ENCODE peak calls at places on chromosomes 12 and 14, in nine cellular contexts. D is CD8-positive, alpha-beta T cell; H is SK-N-SH; Y is pancreas; V is A549; W is mammary epithelial cell; R is thyroid gland; T is spleen; L is lower lobe of right lung. U is an unnamed sample.

GRCh38 chr14:23160924-23161522 is 22.4 kb downstream of the SLC7A8 start:
- DNase-seq in D (no peak), H (no peak), Y (peak; percentile 58), V (no peak), W (peak; percentile 84), R (peak; percentile 86), T (peak; percentile 79), L (peak; percentile 72), U (peak; percentile 37)

GRCh38 chr14:76918176-76918750 is 92.1 kb downstream of the LRRC74A start:
- DNase-seq in D (no peak), H (peak; percentile 57), Y (peak; percentile 29), V (no peak), W (no peak), R (peak; percentile 85), T (peak; percentile 88), L (peak; percentile 73), U (peak; percentile 46)

GRCh38 chr14:52175982-52176502 is 91.5 kb upstream of the PTGDR start:
- DNase-seq in D (peak; percentile 44), H (no peak), Y (no peak), V (no peak), W (no peak), R (no peak), T (no peak), L (no peak), U (no peak)

GRCh38 chr12:120760349-120761245 is 35.0 kb downstream of the ACADS start:
- DNase-seq in D (no peak), H (no peak), Y (no peak), V (no peak), W (no peak), R (no peak), T (no peak), L (no peak), U (no peak)

GRCh38 chr12:9064201-9064814 is 51.4 kb downstream of the A2M start:
- DNase-seq in D (peak; percentile 56), H (peak; percentile 86), Y (peak; percentile 73), V (peak; percentile 57), W (peak; percentile 62), R (peak; percentile 74), T (peak; percentile 87), L (peak; percentile 73), U (peak; percentile 71)

GRCh38 chr12:83097656-83098055 is 410.9 kb downstream of the TMTC2 start:
- DNase-seq in D (no peak), H (no peak), Y (no peak), V (no peak), W (no peak), R (no peak), T (no peak), L (no peak), U (no peak)

GRCh38 chr12:65881965-65882413 is 57.7 kb downstream of the HMGA2 start:
- DNase-seq in D (no peak), H (no peak), Y (peak; percentile 54), V (no peak), W (no peak), R (peak; percentile 88), T (peak; percentile 89), L (peak; percentile 79), U (peak; percentile 76)

GRCh38 chr12:51884676-51885229 is 3.1 kb upstream of the ANKRD33 start:
- DNase-seq in D (no peak), H (no peak), Y (no peak), V (peak; percentile 50), W (peak; percentile 68), R (no peak), T (no peak), L (no peak), U (no peak)

GRCh38 chr12:92905258-92905810 is 23.8 kb downstream of the EEA1 start:
- DNase-seq in D (no peak), H (no peak), Y (no peak), V (no peak), W (no peak), R (no peak), T (no peak), L (no peak), U (no peak)
- H3K9me3 ChIP-seq in D (no peaks in the 10 kb centered on the region), H (peaks cover 5% of the 10 kb centered on the region), Y (no peaks in the 10 kb centered on the region), V (peaks cover 14% of the 10 kb centered on the region), W (peaks cover 10% of the 10 kb centered on the region), R (no peaks in the 10 kb centered on the region), T (no peaks in the 10 kb centered on the region), L (peaks cover 3% of the 10 kb centered on the region), U (no peaks in the 10 kb centered on the region)

DNA sequence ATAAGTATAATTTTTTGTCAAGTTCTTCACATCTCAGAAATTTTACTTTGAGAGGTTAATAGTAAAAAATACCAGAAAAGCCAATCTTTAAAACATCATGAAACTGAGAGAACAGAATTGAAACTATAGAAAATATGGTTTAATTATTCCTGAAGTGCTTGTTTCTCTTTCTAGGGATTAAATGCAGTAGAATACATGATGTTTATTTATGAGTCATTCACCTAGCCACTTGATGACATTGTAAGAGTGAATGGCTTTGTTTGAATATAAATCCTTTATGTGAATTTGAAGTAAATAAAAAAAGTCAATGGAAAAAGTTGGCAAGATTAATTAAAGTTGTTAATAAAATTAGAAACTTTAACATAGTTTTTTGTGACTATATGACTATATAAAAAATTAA is 48.4 kb downstream of the KTN1 start:
- DNase-seq in D (no peak), H (no peak), Y (no peak), V (no peak), W (no peak), R (no peak), T (no peak), L (no peak), U (no peak)
- TF ChIP-seq CTCF in D (no peak), H (no peak), Y (no peak), V (no peak), W (no peak), R (no peak), T (no peak), L (no peak), U (no peak)

GRCh38 chr12:56029666-56030293 is 8.9 kb downstream of the IKZF4 start:
- DNase-seq in D (peak; percentile 44), H (peak; percentile 76), Y (peak; percentile 31), V (peak; percentile 78), W (no peak), R (peak; percentile 48), T (no peak), L (no peak), U (no peak)

GRCh38 chr12:56034586-56035332 is 7.0 kb upstream of the RPS26 start:
- DNase-seq in D (peak; percentile 22), H (no peak), Y (no peak), V (no peak), W (no peak), R (no peak), T (no peak), L (no peak), U (no peak)

GRCh38 chr12:56032006-56032405 is 9.7 kb upstream of the RPS26 start:
- DNase-seq in D (peak; percentile 43), H (no peak), Y (no peak), V (no peak), W (no peak), R (no peak), T (no peak), L (no peak), U (no peak)

GRCh38 chr12:56028511-56029165 is 7.8 kb downstream of the IKZF4 start:
- DNase-seq in D (no peak), H (no peak), Y (no peak), V (no peak), W (peak; percentile 14), R (no peak), T (no peak), L (no peak), U (no peak)

GRCh38 chr12:56029166-56029519 is 8.3 kb downstream of the IKZF4 start:
- DNase-seq in D (no peak), H (no peak), Y (no peak), V (no peak), W (no peak), R (no peak), T (no peak), L (no peak), U (no peak)
- H3K4me3 ChIP-seq in D (no peak overlapping the region), H (no peak overlapping the region), Y (no peak overlapping the region), V (no peak overlapping the region), W (no peak overlapping the region), R (no peak overlapping the region), T (no peak overlapping the region), L (no peak overlapping the region), U (no peak overlapping the region)

GRCh38 chr14:20223410-20223809 is at the start of gene OR11H6:
- DNase-seq in D (no peak), H (no peak), Y (no peak), V (no peak), W (no peak), R (no peak), T (no peak), L (no peak), U (no peak)

DNA sequence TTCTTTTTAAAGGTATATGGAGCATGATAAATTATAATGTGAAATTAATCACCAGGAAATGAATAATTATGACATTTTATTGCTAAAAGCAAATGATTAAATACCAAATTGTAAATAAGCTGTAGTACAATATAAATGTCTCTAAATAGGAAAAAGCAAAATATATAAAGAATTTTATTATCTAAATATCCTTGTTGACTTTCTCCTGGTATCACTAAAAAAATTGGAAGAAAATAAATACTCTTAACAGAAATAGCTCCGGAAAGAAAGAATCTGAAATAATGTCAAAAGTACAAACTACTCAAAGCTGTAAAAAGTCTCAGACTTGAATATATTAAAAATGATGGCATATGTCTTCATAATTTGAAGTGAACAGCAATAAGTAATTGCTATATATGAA is at the start of gene OR11H7:
- DNase-seq in D (no peak), H (no peak), Y (no peak), V (no peak), W (no peak), R (no peak), T (no peak), L (no peak), U (no peak)
- H3K9me3 ChIP-seq in D (no peaks in the 10 kb centered on the region), H (no peaks in the 10 kb centered on the region), Y (no peaks in the 10 kb centered on the region), V (no peaks in the 10 kb centered on the region), W (peaks cover 8% of the 10 kb centered on the region), R (no peaks in the 10 kb centered on the region), T (no peaks in the 10 kb centered on the region), L (peaks cover 11% of the 10 kb centered on the region), U (peaks cover 12% of the 10 kb centered on the region)

GRCh38 chr12:89355243-89356068 is 3.2 kb upstream of the DUSP6 start:
- DNase-seq in D (no peak), H (peak; percentile 58), Y (no peak), V (peak; percentile 40), W (peak; percentile 19), R (no peak), T (no peak), L (no peak), U (no peak)
- TF ChIP-seq CTCF in D (no peak), H (peak; percentile 53), Y (no peak), V (no peak), W (peak; percentile 39), R (peak; percentile 6), T (no peak), L (peak; percentile 25), U (peak; percentile 11)